ENCODE peak calls at places on chromosome 17, in seven cellular contexts. One of them, this sample, is unnamed.

GRCh38 chr17:39659286-39660010 is 5.7 kb upstream of the TCAP start:
- DNase-seq in kidney epithelial cell: no peak
- DNase-seq in brain microvascular endothelial cell: no peak
- DNase-seq in GM23338: no peak
- DNase-seq in left lung: no peak
- DNase-seq in esophagus squamous epithelium: no peak
- DNase-seq in epithelial cell of esophagus: no peak
- DNase-seq in this sample: no peak

GRCh38 chr17:7858487-7858832 is 657 bp downstream of the CYB5D1 start:
- DNase-seq in kidney epithelial cell: no peak
- DNase-seq in brain microvascular endothelial cell: peak
- DNase-seq in GM23338: peak
- DNase-seq in left lung: peak
- DNase-seq in esophagus squamous epithelium: no peak
- DNase-seq in epithelial cell of esophagus: peak
- DNase-seq in this sample: no peak

GRCh38 chr17:14864127-14864526 is 401.0 kb downstream of the PMP22 start:
- DNase-seq in kidney epithelial cell: no peak
- DNase-seq in brain microvascular endothelial cell: no peak
- DNase-seq in GM23338: no peak
- DNase-seq in left lung: no peak
- DNase-seq in esophagus squamous epithelium: no peak
- DNase-seq in epithelial cell of esophagus: no peak
- DNase-seq in this sample: no peak

GRCh38 chr17:55478971-55479370 is 32.3 kb downstream of the SMIM36 start:
- DNase-seq in kidney epithelial cell: no peak
- DNase-seq in brain microvascular endothelial cell: no peak
- DNase-seq in GM23338: peak
- DNase-seq in left lung: no peak
- DNase-seq in esophagus squamous epithelium: no peak
- DNase-seq in epithelial cell of esophagus: no peak
- DNase-seq in this sample: no peak

GRCh38 chr17:38667787-38668122 is 7.0 kb downstream of the EPOP start:
- DNase-seq in kidney epithelial cell: no peak
- DNase-seq in brain microvascular endothelial cell: no peak
- DNase-seq in GM23338: no peak
- DNase-seq in left lung: no peak
- DNase-seq in esophagus squamous epithelium: no peak
- DNase-seq in epithelial cell of esophagus: no peak
- DNase-seq in this sample: no peak

GRCh38 chr17:41026668-41027471 is at the start of gene KRTAP1-5:
- DNase-seq in kidney epithelial cell: no peak
- DNase-seq in brain microvascular endothelial cell: peak
- DNase-seq in GM23338: no peak
- DNase-seq in left lung: peak
- DNase-seq in esophagus squamous epithelium: no peak
- DNase-seq in epithelial cell of esophagus: peak
- DNase-seq in this sample: peak

GRCh38 chr17:28532063-28532960 is 20.1 kb downstream of the UNC119 start:
- DNase-seq in kidney epithelial cell: no peak
- DNase-seq in brain microvascular endothelial cell: no peak
- DNase-seq in GM23338: no peak
- DNase-seq in left lung: peak
- DNase-seq in esophagus squamous epithelium: no peak
- DNase-seq in epithelial cell of esophagus: no peak
- DNase-seq in this sample: no peak

GRCh38 chr17:59427425-59427921 is 96.0 kb downstream of the YPEL2 start:
- DNase-seq in kidney epithelial cell: peak
- DNase-seq in brain microvascular endothelial cell: peak
- DNase-seq in GM23338: no peak
- DNase-seq in left lung: no peak
- DNase-seq in esophagus squamous epithelium: no peak
- DNase-seq in epithelial cell of esophagus: peak
- DNase-seq in this sample: no peak

GRCh38 chr17:2709173-2709661 is 2.3 kb downstream of the CLUH start:
- DNase-seq in kidney epithelial cell: no peak
- DNase-seq in brain microvascular endothelial cell: no peak
- DNase-seq in GM23338: peak
- DNase-seq in left lung: peak
- DNase-seq in esophagus squamous epithelium: no peak
- DNase-seq in epithelial cell of esophagus: peak
- DNase-seq in this sample: no peak

GRCh38 chr17:74678541-74678940 is 34.2 kb downstream of the CD300LF start:
- DNase-seq in kidney epithelial cell: no peak
- DNase-seq in brain microvascular endothelial cell: no peak
- DNase-seq in GM23338: no peak
- DNase-seq in left lung: no peak
- DNase-seq in esophagus squamous epithelium: no peak
- DNase-seq in epithelial cell of esophagus: no peak
- DNase-seq in this sample: no peak

GRCh38 chr17:19470529-19471261 is 59.7 kb downstream of the RNF112 start:
- DNase-seq in kidney epithelial cell: no peak
- DNase-seq in brain microvascular endothelial cell: no peak
- DNase-seq in GM23338: peak
- DNase-seq in left lung: no peak
- DNase-seq in esophagus squamous epithelium: no peak
- DNase-seq in epithelial cell of esophagus: no peak
- DNase-seq in this sample: no peak

GRCh38 chr17:700504-701094 is 14.0 kb downstream of the VPS53 start:
- DNase-seq in kidney epithelial cell: no peak
- DNase-seq in brain microvascular endothelial cell: no peak
- DNase-seq in GM23338: peak
- DNase-seq in left lung: no peak
- DNase-seq in esophagus squamous epithelium: no peak
- DNase-seq in epithelial cell of esophagus: peak
- DNase-seq in this sample: no peak

GRCh38 chr17:1640329-1641064 is 5.0 kb downstream of the SCARF1 start:
- DNase-seq in kidney epithelial cell: no peak
- DNase-seq in brain microvascular endothelial cell: no peak
- DNase-seq in GM23338: no peak
- DNase-seq in left lung: peak
- DNase-seq in esophagus squamous epithelium: no peak
- DNase-seq in epithelial cell of esophagus: no peak
- DNase-seq in this sample: no peak

GRCh38 chr17:80063815-80064585 is 27.6 kb downstream of the CCDC40 start:
- DNase-seq in kidney epithelial cell: peak
- DNase-seq in brain microvascular endothelial cell: peak
- DNase-seq in GM23338: no peak
- DNase-seq in left lung: peak
- DNase-seq in esophagus squamous epithelium: no peak
- DNase-seq in epithelial cell of esophagus: peak
- DNase-seq in this sample: no peak

GRCh38 chr17:79630821-79631639 is 20.2 kb upstream of the RBFOX3 start:
- DNase-seq in kidney epithelial cell: no peak
- DNase-seq in brain microvascular endothelial cell: no peak
- DNase-seq in GM23338: no peak
- DNase-seq in left lung: no peak
- DNase-seq in esophagus squamous epithelium: no peak
- DNase-seq in epithelial cell of esophagus: no peak
- DNase-seq in this sample: no peak

GRCh38 chr17:17315142-17315821 is 12.1 kb downstream of the NT5M start:
- DNase-seq in kidney epithelial cell: no peak
- DNase-seq in brain microvascular endothelial cell: no peak
- DNase-seq in GM23338: no peak
- DNase-seq in left lung: no peak
- DNase-seq in esophagus squamous epithelium: no peak
- DNase-seq in epithelial cell of esophagus: no peak
- DNase-seq in this sample: no peak

GRCh38 chr17:19755392-19755791 is 7.3 kb upstream of the ALDH3A1 start:
- DNase-seq in kidney epithelial cell: no peak
- DNase-seq in brain microvascular endothelial cell: no peak
- DNase-seq in GM23338: no peak
- DNase-seq in left lung: no peak
- DNase-seq in esophagus squamous epithelium: no peak
- DNase-seq in epithelial cell of esophagus: no peak
- DNase-seq in this sample: no peak

GRCh38 chr17:81348097-81349055 is 46.9 kb upstream of the BAHCC1 start:
- DNase-seq in kidney epithelial cell: no peak
- DNase-seq in brain microvascular endothelial cell: no peak
- DNase-seq in GM23338: no peak
- DNase-seq in left lung: no peak
- DNase-seq in esophagus squamous epithelium: no peak
- DNase-seq in epithelial cell of esophagus: no peak
- DNase-seq in this sample: no peak

GRCh38 chr17:4551796-4552525 is 3.2 kb downstream of the MYBBP1A start:
- DNase-seq in kidney epithelial cell: no peak
- DNase-seq in brain microvascular endothelial cell: no peak
- DNase-seq in GM23338: no peak
- DNase-seq in left lung: peak
- DNase-seq in esophagus squamous epithelium: no peak
- DNase-seq in epithelial cell of esophagus: no peak
- DNase-seq in this sample: no peak

GRCh38 chr17:9522074-9522473 is 53.5 kb downstream of the STX8 start:
- DNase-seq in kidney epithelial cell: peak
- DNase-seq in brain microvascular endothelial cell: peak
- DNase-seq in GM23338: peak
- DNase-seq in left lung: no peak
- DNase-seq in esophagus squamous epithelium: no peak
- DNase-seq in epithelial cell of esophagus: peak
- DNase-seq in this sample: no peak
- TF ChIP-seq CTCF in kidney epithelial cell: peak
- TF ChIP-seq CTCF in brain microvascular endothelial cell: peak
- TF ChIP-seq CTCF in GM23338: peak
- TF ChIP-seq CTCF in left lung: peak
- TF ChIP-seq CTCF in esophagus squamous epithelium: peak
- TF ChIP-seq CTCF in epithelial cell of esophagus: peak
- TF ChIP-seq CTCF in this sample: peak

GRCh38 chr17:61399131-61400057 is at the start of gene TBX2:
- DNase-seq in kidney epithelial cell: peak
- DNase-seq in brain microvascular endothelial cell: peak
- DNase-seq in GM23338: peak
- DNase-seq in left lung: peak
- DNase-seq in esophagus squamous epithelium: no peak
- DNase-seq in epithelial cell of esophagus: peak
- DNase-seq in this sample: peak
- H3K4me3 ChIP-seq in kidney epithelial cell: peak
- H3K4me3 ChIP-seq in brain microvascular endothelial cell: peak
- H3K4me3 ChIP-seq in GM23338: peak
- H3K4me3 ChIP-seq in left lung: peak
- H3K4me3 ChIP-seq in esophagus squamous epithelium: peak
- H3K4me3 ChIP-seq in epithelial cell of esophagus: peak
- H3K4me3 ChIP-seq in this sample: peak

DNA sequence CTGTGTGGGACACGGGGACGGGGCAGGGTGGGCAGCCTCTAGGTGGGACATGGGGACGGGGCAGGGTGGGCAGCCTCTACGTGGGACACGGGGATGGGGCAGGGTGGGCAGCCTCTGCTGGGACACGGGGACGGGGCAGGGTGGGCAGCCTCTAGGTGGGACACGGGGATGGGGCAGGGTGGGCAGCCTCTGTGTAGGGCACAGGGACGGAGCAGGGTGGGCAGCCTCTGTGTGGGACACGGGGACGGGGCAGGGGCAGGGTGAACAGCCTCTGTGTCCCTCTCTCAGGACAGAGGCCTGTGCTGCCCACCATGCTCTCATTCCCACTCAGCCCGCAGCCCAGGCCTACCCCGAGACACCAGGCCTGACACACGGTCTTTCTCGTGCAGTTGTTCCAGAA is 16.9 kb upstream of the MRPL38 start:
- DNase-seq in kidney epithelial cell: no peak
- DNase-seq in brain microvascular endothelial cell: no peak
- DNase-seq in GM23338: no peak
- DNase-seq in left lung: peak
- DNase-seq in esophagus squamous epithelium: no peak
- DNase-seq in epithelial cell of esophagus: no peak
- DNase-seq in this sample: no peak
- TF ChIP-seq CTCF in kidney epithelial cell: no peak
- TF ChIP-seq CTCF in brain microvascular endothelial cell: no peak
- TF ChIP-seq CTCF in GM23338: no peak
- TF ChIP-seq CTCF in left lung: no peak
- TF ChIP-seq CTCF in esophagus squamous epithelium: no peak
- TF ChIP-seq CTCF in epithelial cell of esophagus: no peak
- TF ChIP-seq CTCF in this sample: no peak

DNA sequence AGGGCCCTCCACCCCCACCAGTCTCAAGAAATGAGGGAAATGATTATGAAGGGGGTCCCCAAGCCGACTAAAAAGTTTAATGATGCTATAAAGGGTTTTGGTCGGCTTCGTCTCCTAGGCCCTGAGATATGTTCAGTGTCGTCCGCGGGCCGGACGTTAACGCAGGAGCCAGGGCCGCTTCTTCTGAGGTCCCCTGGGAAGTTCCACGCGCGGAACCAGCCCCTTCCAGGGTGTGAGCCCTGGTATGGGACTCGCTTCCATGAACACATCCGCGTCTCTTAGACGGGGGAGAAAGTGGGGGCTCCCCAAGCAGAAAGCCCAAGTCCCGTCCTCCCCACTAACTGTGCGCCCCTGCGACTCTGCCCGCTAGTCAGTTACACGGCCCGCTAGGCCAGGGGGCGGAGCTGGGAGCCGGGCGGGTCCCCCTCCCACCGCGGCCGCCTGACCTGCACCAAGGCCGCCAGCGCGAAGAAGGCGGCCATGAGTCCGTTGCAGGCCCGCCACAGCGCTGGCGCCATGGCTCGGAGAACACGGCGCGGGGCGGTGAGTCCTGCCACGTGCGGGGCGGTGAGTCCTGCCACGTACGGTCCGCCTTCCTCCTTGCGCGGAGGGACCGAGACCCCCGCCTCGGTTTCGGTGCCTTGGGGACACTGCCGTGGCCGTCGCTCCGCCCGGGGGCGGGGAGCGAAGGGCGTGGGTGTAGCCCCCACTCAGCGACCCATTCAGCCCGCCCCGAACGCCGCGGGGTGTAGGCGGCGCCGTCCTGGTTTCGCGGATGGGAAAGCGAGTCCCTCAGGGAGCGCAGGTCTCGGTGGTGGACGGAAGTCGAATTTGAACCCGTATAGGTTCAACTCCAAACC is at the start of gene TMEM220:
- DNase-seq in kidney epithelial cell: peak
- DNase-seq in brain microvascular endothelial cell: peak
- DNase-seq in GM23338: peak
- DNase-seq in left lung: peak
- DNase-seq in esophagus squamous epithelium: no peak
- DNase-seq in epithelial cell of esophagus: peak
- DNase-seq in this sample: no peak
- H3K4me3 ChIP-seq in kidney epithelial cell: peak
- H3K4me3 ChIP-seq in brain microvascular endothelial cell: peak
- H3K4me3 ChIP-seq in GM23338: peak
- H3K4me3 ChIP-seq in left lung: peak
- H3K4me3 ChIP-seq in esophagus squamous epithelium: peak
- H3K4me3 ChIP-seq in epithelial cell of esophagus: peak
- H3K4me3 ChIP-seq in this sample: peak

GRCh38 chr17:82799591-82799990 is 40.2 kb downstream of the ZNF750 start:
- DNase-seq in kidney epithelial cell: no peak
- DNase-seq in brain microvascular endothelial cell: no peak
- DNase-seq in GM23338: no peak
- DNase-seq in left lung: peak
- DNase-seq in esophagus squamous epithelium: no peak
- DNase-seq in epithelial cell of esophagus: no peak
- DNase-seq in this sample: no peak

GRCh38 chr17:82801377-82801970 is 38.3 kb downstream of the ZNF750 start:
- DNase-seq in kidney epithelial cell: no peak
- DNase-seq in brain microvascular endothelial cell: no peak
- DNase-seq in GM23338: no peak
- DNase-seq in left lung: peak
- DNase-seq in esophagus squamous epithelium: no peak
- DNase-seq in epithelial cell of esophagus: no peak
- DNase-seq in this sample: no peak

GRCh38 chr17:82800885-82801284 is 38.9 kb downstream of the ZNF750 start:
- DNase-seq in kidney epithelial cell: no peak
- DNase-seq in brain microvascular endothelial cell: no peak
- DNase-seq in GM23338: no peak
- DNase-seq in left lung: peak
- DNase-seq in esophagus squamous epithelium: no peak
- DNase-seq in epithelial cell of esophagus: no peak
- DNase-seq in this sample: no peak

GRCh38 chr17:82797061-82797460 is 42.8 kb downstream of the ZNF750 start:
- DNase-seq in kidney epithelial cell: no peak
- DNase-seq in brain microvascular endothelial cell: no peak
- DNase-seq in GM23338: no peak
- DNase-seq in left lung: no peak
- DNase-seq in esophagus squamous epithelium: no peak
- DNase-seq in epithelial cell of esophagus: no peak
- DNase-seq in this sample: no peak

GRCh38 chr17:82798752-82799151 is 41.1 kb downstream of the ZNF750 start:
- DNase-seq in kidney epithelial cell: no peak
- DNase-seq in brain microvascular endothelial cell: no peak
- DNase-seq in GM23338: no peak
- DNase-seq in left lung: peak
- DNase-seq in esophagus squamous epithelium: no peak
- DNase-seq in epithelial cell of esophagus: no peak
- DNase-seq in this sample: no peak
- TF ChIP-seq CTCF in kidney epithelial cell: no peak
- TF ChIP-seq CTCF in brain microvascular endothelial cell: no peak
- TF ChIP-seq CTCF in GM23338: no peak
- TF ChIP-seq CTCF in left lung: no peak
- TF ChIP-seq CTCF in esophagus squamous epithelium: no peak
- TF ChIP-seq CTCF in epithelial cell of esophagus: no peak
- TF ChIP-seq CTCF in this sample: no peak